ENCODE peak calls at places on chromosomes 7 and 10, in seven cellular contexts. One of them, this sample, is unnamed.

GRCh38 chr7:135248546-135248945 is 14.9 kb downstream of the STRA8 start:
- DNase-seq in fibroblast of lung: no peak
- DNase-seq in fibroblast of the aortic adventitia: no peak
- DNase-seq in Caco-2: no peak
- DNase-seq in AG04450: no peak
- DNase-seq in psoas muscle: no peak
- DNase-seq in astrocyte of the spinal cord: no peak
- DNase-seq in this sample: no peak

GRCh38 chr10:88582806-88583583 is at the start of gene RNLS:
- DNase-seq in fibroblast of lung: peak
- DNase-seq in fibroblast of the aortic adventitia: peak
- DNase-seq in Caco-2: peak
- DNase-seq in AG04450: no peak
- DNase-seq in psoas muscle: peak
- DNase-seq in astrocyte of the spinal cord: peak
- DNase-seq in this sample: peak

GRCh38 chr10:35448687-35449662 is 112.7 kb downstream of the CCNY start:
- DNase-seq in fibroblast of lung: no peak
- DNase-seq in fibroblast of the aortic adventitia: peak
- DNase-seq in Caco-2: no peak
- DNase-seq in AG04450: no peak
- DNase-seq in psoas muscle: no peak
- DNase-seq in astrocyte of the spinal cord: no peak
- DNase-seq in this sample: no peak

GRCh38 chr7:54988516-54988915 is 30.3 kb upstream of the EGFR start:
- DNase-seq in fibroblast of lung: no peak
- DNase-seq in fibroblast of the aortic adventitia: no peak
- DNase-seq in Caco-2: no peak
- DNase-seq in AG04450: no peak
- DNase-seq in psoas muscle: no peak
- DNase-seq in astrocyte of the spinal cord: no peak
- DNase-seq in this sample: no peak

GRCh38 chr10:127293640-127294039 is 97.2 kb upstream of the INSYN2A start:
- DNase-seq in fibroblast of lung: no peak
- DNase-seq in fibroblast of the aortic adventitia: no peak
- DNase-seq in Caco-2: no peak
- DNase-seq in AG04450: no peak
- DNase-seq in psoas muscle: no peak
- DNase-seq in astrocyte of the spinal cord: no peak
- DNase-seq in this sample: no peak

GRCh38 chr7:111827863-111828504 is 265.7 kb upstream of the IMMP2L start:
- DNase-seq in fibroblast of lung: peak
- DNase-seq in fibroblast of the aortic adventitia: peak
- DNase-seq in Caco-2: no peak
- DNase-seq in AG04450: no peak
- DNase-seq in psoas muscle: no peak
- DNase-seq in astrocyte of the spinal cord: peak
- DNase-seq in this sample: no peak

GRCh38 chr10:48606530-48607355 is 1.9 kb upstream of the ARHGAP22 start:
- DNase-seq in fibroblast of lung: peak
- DNase-seq in fibroblast of the aortic adventitia: peak
- DNase-seq in Caco-2: no peak
- DNase-seq in AG04450: peak
- DNase-seq in psoas muscle: peak
- DNase-seq in astrocyte of the spinal cord: peak
- DNase-seq in this sample: peak

GRCh38 chr7:5361446-5362155 is 62.0 kb downstream of the TNRC18 start:
- DNase-seq in fibroblast of lung: no peak
- DNase-seq in fibroblast of the aortic adventitia: no peak
- DNase-seq in Caco-2: no peak
- DNase-seq in AG04450: no peak
- DNase-seq in psoas muscle: no peak
- DNase-seq in astrocyte of the spinal cord: no peak
- DNase-seq in this sample: no peak

GRCh38 chr7:107981466-107981865 is 21.5 kb downstream of the LAMB1 start:
- DNase-seq in fibroblast of lung: no peak
- DNase-seq in fibroblast of the aortic adventitia: no peak
- DNase-seq in Caco-2: no peak
- DNase-seq in AG04450: no peak
- DNase-seq in psoas muscle: no peak
- DNase-seq in astrocyte of the spinal cord: no peak
- DNase-seq in this sample: no peak

GRCh38 chr7:28483868-28484267 is 71.5 kb downstream of the CREB5 start:
- DNase-seq in fibroblast of lung: peak
- DNase-seq in fibroblast of the aortic adventitia: no peak
- DNase-seq in Caco-2: no peak
- DNase-seq in AG04450: no peak
- DNase-seq in psoas muscle: no peak
- DNase-seq in astrocyte of the spinal cord: peak
- DNase-seq in this sample: no peak

GRCh38 chr10:27794157-27794556 is 48.5 kb upstream of the MKX start:
- DNase-seq in fibroblast of lung: no peak
- DNase-seq in fibroblast of the aortic adventitia: no peak
- DNase-seq in Caco-2: no peak
- DNase-seq in AG04450: no peak
- DNase-seq in psoas muscle: no peak
- DNase-seq in astrocyte of the spinal cord: no peak
- DNase-seq in this sample: no peak

GRCh38 chr10:116122126-116122525 is 150.9 kb downstream of the GFRA1 start:
- DNase-seq in fibroblast of lung: no peak
- DNase-seq in fibroblast of the aortic adventitia: no peak
- DNase-seq in Caco-2: no peak
- DNase-seq in AG04450: no peak
- DNase-seq in psoas muscle: no peak
- DNase-seq in astrocyte of the spinal cord: no peak
- DNase-seq in this sample: no peak

GRCh38 chr7:99002146-99002826 is 124.0 kb downstream of the TRRAP start:
- DNase-seq in fibroblast of lung: no peak
- DNase-seq in fibroblast of the aortic adventitia: no peak
- DNase-seq in Caco-2: no peak
- DNase-seq in AG04450: no peak
- DNase-seq in psoas muscle: no peak
- DNase-seq in astrocyte of the spinal cord: no peak
- DNase-seq in this sample: no peak

GRCh38 chr10:70169661-70170364 is 501 bp downstream of the SAR1A start:
- DNase-seq in fibroblast of lung: no peak
- DNase-seq in fibroblast of the aortic adventitia: no peak
- DNase-seq in Caco-2: no peak
- DNase-seq in AG04450: no peak
- DNase-seq in psoas muscle: no peak
- DNase-seq in astrocyte of the spinal cord: no peak
- DNase-seq in this sample: no peak

GRCh38 chr7:90262438-90262837 is 17.5 kb downstream of the CFAP69 start:
- DNase-seq in fibroblast of lung: peak
- DNase-seq in fibroblast of the aortic adventitia: peak
- DNase-seq in Caco-2: no peak
- DNase-seq in AG04450: no peak
- DNase-seq in psoas muscle: no peak
- DNase-seq in astrocyte of the spinal cord: peak
- DNase-seq in this sample: no peak

GRCh38 chr7:94510582-94511456 is 1.2 kb downstream of the CASD1 start:
- DNase-seq in fibroblast of lung: peak
- DNase-seq in fibroblast of the aortic adventitia: peak
- DNase-seq in Caco-2: peak
- DNase-seq in AG04450: no peak
- DNase-seq in psoas muscle: peak
- DNase-seq in astrocyte of the spinal cord: peak
- DNase-seq in this sample: no peak

DNA sequence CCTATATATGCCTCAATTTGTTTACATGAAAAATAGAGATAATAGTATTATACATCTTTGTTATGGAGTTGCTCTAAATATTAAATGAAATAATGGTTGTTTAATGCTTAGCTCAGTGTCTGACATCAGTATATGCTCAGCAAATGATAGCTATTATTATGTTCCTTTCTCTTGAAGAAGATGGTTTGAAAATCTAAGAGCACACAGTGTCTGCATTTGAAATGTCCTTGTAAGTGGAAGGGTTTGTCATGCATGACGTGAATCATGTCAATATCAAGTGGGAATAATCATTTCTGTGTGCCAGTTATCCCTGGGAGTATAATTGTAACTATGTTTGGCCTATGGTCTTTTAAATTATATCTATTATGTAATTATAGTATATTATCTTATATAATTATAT is 377.5 kb upstream of the SORCS1 start:
- DNase-seq in fibroblast of lung: no peak
- DNase-seq in fibroblast of the aortic adventitia: no peak
- DNase-seq in Caco-2: no peak
- DNase-seq in AG04450: no peak
- DNase-seq in psoas muscle: no peak
- DNase-seq in astrocyte of the spinal cord: no peak
- DNase-seq in this sample: no peak
- TF ChIP-seq CTCF in fibroblast of lung: no peak
- TF ChIP-seq CTCF in fibroblast of the aortic adventitia: no peak
- TF ChIP-seq CTCF in Caco-2: no peak
- TF ChIP-seq CTCF in AG04450: no peak
- TF ChIP-seq CTCF in psoas muscle: no peak
- TF ChIP-seq CTCF in astrocyte of the spinal cord: no peak
- TF ChIP-seq CTCF in this sample: no peak

GRCh38 chr10:29658984-29659769 is 24.4 kb upstream of the SVIL start:
- DNase-seq in fibroblast of lung: peak
- DNase-seq in fibroblast of the aortic adventitia: peak
- DNase-seq in Caco-2: peak
- DNase-seq in AG04450: peak
- DNase-seq in psoas muscle: peak
- DNase-seq in astrocyte of the spinal cord: peak
- DNase-seq in this sample: peak
- TF ChIP-seq CTCF in fibroblast of lung: peak
- TF ChIP-seq CTCF in fibroblast of the aortic adventitia: peak
- TF ChIP-seq CTCF in Caco-2: no peak
- TF ChIP-seq CTCF in AG04450: peak
- TF ChIP-seq CTCF in psoas muscle: peak
- TF ChIP-seq CTCF in astrocyte of the spinal cord: peak
- TF ChIP-seq CTCF in this sample: peak

DNA sequence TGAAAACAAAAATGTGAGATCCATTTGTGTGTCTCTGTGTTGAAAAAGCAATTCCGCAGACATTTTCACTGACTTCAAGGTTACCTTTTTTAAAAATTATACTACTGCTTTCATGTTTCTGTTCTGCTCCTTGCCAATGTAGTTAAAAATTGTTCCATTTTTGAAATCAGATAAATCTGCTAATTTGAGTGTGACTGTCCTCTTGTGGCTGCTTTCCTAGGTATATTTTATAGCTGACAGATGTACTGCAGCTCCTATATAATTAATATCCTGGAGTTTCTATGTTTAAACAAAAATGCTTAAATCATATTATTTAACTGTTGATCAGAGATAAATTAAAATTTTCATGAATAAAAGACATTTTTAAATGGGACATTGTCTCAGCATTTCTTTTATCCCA is 177.6 kb upstream of the LRRTM3 start:
- DNase-seq in fibroblast of lung: no peak
- DNase-seq in fibroblast of the aortic adventitia: no peak
- DNase-seq in Caco-2: no peak
- DNase-seq in AG04450: no peak
- DNase-seq in psoas muscle: no peak
- DNase-seq in astrocyte of the spinal cord: no peak
- DNase-seq in this sample: no peak
- TF ChIP-seq CTCF in fibroblast of lung: no peak
- TF ChIP-seq CTCF in fibroblast of the aortic adventitia: no peak
- TF ChIP-seq CTCF in Caco-2: no peak
- TF ChIP-seq CTCF in AG04450: no peak
- TF ChIP-seq CTCF in psoas muscle: no peak
- TF ChIP-seq CTCF in astrocyte of the spinal cord: no peak
- TF ChIP-seq CTCF in this sample: no peak

GRCh38 chr10:85995791-85996190 is 370.8 kb downstream of the GRID1 start:
- DNase-seq in fibroblast of lung: peak
- DNase-seq in fibroblast of the aortic adventitia: no peak
- DNase-seq in Caco-2: no peak
- DNase-seq in AG04450: no peak
- DNase-seq in psoas muscle: no peak
- DNase-seq in astrocyte of the spinal cord: peak
- DNase-seq in this sample: no peak
- TF ChIP-seq CTCF in fibroblast of lung: no peak
- TF ChIP-seq CTCF in fibroblast of the aortic adventitia: no peak
- TF ChIP-seq CTCF in Caco-2: peak
- TF ChIP-seq CTCF in AG04450: peak
- TF ChIP-seq CTCF in psoas muscle: peak
- TF ChIP-seq CTCF in astrocyte of the spinal cord: peak
- TF ChIP-seq CTCF in this sample: no peak

GRCh38 chr10:47262606-47263295 is 37.2 kb upstream of the GDF10 start:
- DNase-seq in fibroblast of lung: peak
- DNase-seq in fibroblast of the aortic adventitia: peak
- DNase-seq in Caco-2: no peak
- DNase-seq in AG04450: no peak
- DNase-seq in psoas muscle: no peak
- DNase-seq in astrocyte of the spinal cord: peak
- DNase-seq in this sample: no peak

GRCh38 chr10:47260505-47261111 is 39.4 kb upstream of the GDF10 start:
- DNase-seq in fibroblast of lung: no peak
- DNase-seq in fibroblast of the aortic adventitia: no peak
- DNase-seq in Caco-2: no peak
- DNase-seq in AG04450: no peak
- DNase-seq in psoas muscle: no peak
- DNase-seq in astrocyte of the spinal cord: no peak
- DNase-seq in this sample: peak

GRCh38 chr10:47259521-47259920 is 40.5 kb upstream of the GDF10 start:
- DNase-seq in fibroblast of lung: no peak
- DNase-seq in fibroblast of the aortic adventitia: no peak
- DNase-seq in Caco-2: no peak
- DNase-seq in AG04450: no peak
- DNase-seq in psoas muscle: no peak
- DNase-seq in astrocyte of the spinal cord: no peak
- DNase-seq in this sample: peak

GRCh38 chr10:47261556-47261955 is 38.4 kb upstream of the GDF10 start:
- DNase-seq in fibroblast of lung: no peak
- DNase-seq in fibroblast of the aortic adventitia: no peak
- DNase-seq in Caco-2: no peak
- DNase-seq in AG04450: no peak
- DNase-seq in psoas muscle: no peak
- DNase-seq in astrocyte of the spinal cord: no peak
- DNase-seq in this sample: peak

DNA sequence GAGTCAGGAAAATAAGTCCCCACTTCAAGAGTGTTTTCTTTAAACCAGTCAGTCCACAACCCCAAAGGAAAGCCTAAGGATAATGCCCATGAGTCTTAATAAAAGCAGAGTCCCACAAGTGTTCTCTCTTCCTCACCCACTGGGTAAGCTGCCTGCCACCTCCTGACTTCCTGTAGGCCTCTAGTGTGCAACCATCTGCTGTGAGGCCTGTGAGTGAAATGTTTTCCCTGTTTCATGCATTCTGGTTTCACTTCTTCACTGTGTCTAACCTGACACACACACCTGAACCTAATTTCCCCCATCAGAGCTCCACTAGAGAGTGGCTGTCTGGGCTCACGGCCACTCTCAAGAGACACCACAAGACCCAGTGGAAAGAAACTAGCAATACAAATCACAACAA is 38.9 kb upstream of the GDF10 start:
- DNase-seq in fibroblast of lung: no peak
- DNase-seq in fibroblast of the aortic adventitia: no peak
- DNase-seq in Caco-2: no peak
- DNase-seq in AG04450: no peak
- DNase-seq in psoas muscle: no peak
- DNase-seq in astrocyte of the spinal cord: no peak
- DNase-seq in this sample: peak
- TF ChIP-seq CTCF in fibroblast of lung: no peak
- TF ChIP-seq CTCF in fibroblast of the aortic adventitia: no peak
- TF ChIP-seq CTCF in Caco-2: no peak
- TF ChIP-seq CTCF in AG04450: no peak
- TF ChIP-seq CTCF in psoas muscle: no peak
- TF ChIP-seq CTCF in astrocyte of the spinal cord: no peak
- TF ChIP-seq CTCF in this sample: no peak

This sample was measured in transverse colon.